ENCODE peak calls at places on chromosomes 6 and 20, in four cellular contexts. One of them, this sample, is unnamed.

GRCh38 chr6:149261364-149261763 is 56.1 kb upstream of the TAB2 start:
- DNase-seq in stimulated activated CD8-positive, alpha-beta memory T cell treated with anti-CD3 and anti-CD28 coated beads, Interleukin-2, amount 100 ng/mL, for 1 hour: no peak
- DNase-seq in activated CD4-positive, alpha-beta T cell treated with anti-CD3 and anti-CD28 coated beads for 24 hours: no peak
- DNase-seq in cardiac muscle cell: no peak
- DNase-seq in this sample: no peak

GRCh38 chr20:63249891-63250290 is 4.4 kb downstream of the NKAIN4 start:
- DNase-seq in activated CD4-positive, alpha-beta T cell treated with anti-CD3 and anti-CD28 coated beads for 24 hours: no peak
- DNase-seq in stimulated activated CD8-positive, alpha-beta memory T cell treated with anti-CD3 and anti-CD28 coated beads, Interleukin-2, amount 100 ng/mL, for 1 hour: no peak
- DNase-seq in cardiac muscle cell: no peak
- DNase-seq in this sample: no peak

GRCh38 chr6:115997990-115998585 is 62.6 kb downstream of the FRK start:
- DNase-seq in cardiac muscle cell: no peak
- DNase-seq in stimulated activated CD8-positive, alpha-beta memory T cell treated with anti-CD3 and anti-CD28 coated beads, Interleukin-2, amount 100 ng/mL, for 1 hour: no peak
- DNase-seq in activated CD4-positive, alpha-beta T cell treated with anti-CD3 and anti-CD28 coated beads for 24 hours: no peak
- DNase-seq in this sample: no peak

GRCh38 chr20:17902531-17903083 is 66.0 kb downstream of the SNX5 start:
- DNase-seq in stimulated activated CD8-positive, alpha-beta memory T cell treated with anti-CD3 and anti-CD28 coated beads, Interleukin-2, amount 100 ng/mL, for 1 hour: no peak
- DNase-seq in cardiac muscle cell: no peak
- DNase-seq in activated CD4-positive, alpha-beta T cell treated with anti-CD3 and anti-CD28 coated beads for 24 hours: no peak
- DNase-seq in this sample: no peak

GRCh38 chr6:170292111-170292777 is 1.4 kb upstream of the DLL1 start:
- DNase-seq in activated CD4-positive, alpha-beta T cell treated with anti-CD3 and anti-CD28 coated beads for 24 hours: no peak
- DNase-seq in cardiac muscle cell: no peak
- DNase-seq in stimulated activated CD8-positive, alpha-beta memory T cell treated with anti-CD3 and anti-CD28 coated beads, Interleukin-2, amount 100 ng/mL, for 1 hour: no peak
- DNase-seq in this sample: no peak

GRCh38 chr6:134884752-134885151 is 65.1 kb downstream of the ALDH8A1 start:
- DNase-seq in activated CD4-positive, alpha-beta T cell treated with anti-CD3 and anti-CD28 coated beads for 24 hours: no peak
- DNase-seq in stimulated activated CD8-positive, alpha-beta memory T cell treated with anti-CD3 and anti-CD28 coated beads, Interleukin-2, amount 100 ng/mL, for 1 hour: no peak
- DNase-seq in cardiac muscle cell: no peak
- DNase-seq in this sample: no peak

GRCh38 chr20:58690351-58690750 is 2.2 kb upstream of the NPEPL1 start:
- DNase-seq in stimulated activated CD8-positive, alpha-beta memory T cell treated with anti-CD3 and anti-CD28 coated beads, Interleukin-2, amount 100 ng/mL, for 1 hour: no peak
- DNase-seq in activated CD4-positive, alpha-beta T cell treated with anti-CD3 and anti-CD28 coated beads for 24 hours: no peak
- DNase-seq in cardiac muscle cell: peak
- DNase-seq in this sample: no peak

GRCh38 chr6:126526547-126526946 is 186.6 kb downstream of the CENPW start:
- DNase-seq in activated CD4-positive, alpha-beta T cell treated with anti-CD3 and anti-CD28 coated beads for 24 hours: no peak
- DNase-seq in stimulated activated CD8-positive, alpha-beta memory T cell treated with anti-CD3 and anti-CD28 coated beads, Interleukin-2, amount 100 ng/mL, for 1 hour: no peak
- DNase-seq in cardiac muscle cell: no peak
- DNase-seq in this sample: no peak

GRCh38 chr6:169981051-169981450 is 229.6 kb downstream of the ERMARD start:
- DNase-seq in activated CD4-positive, alpha-beta T cell treated with anti-CD3 and anti-CD28 coated beads for 24 hours: no peak
- DNase-seq in cardiac muscle cell: no peak
- DNase-seq in stimulated activated CD8-positive, alpha-beta memory T cell treated with anti-CD3 and anti-CD28 coated beads, Interleukin-2, amount 100 ng/mL, for 1 hour: no peak
- DNase-seq in this sample: no peak

GRCh38 chr6:96013531-96013930 is 2.2 kb upstream of the FUT9 start:
- DNase-seq in cardiac muscle cell: no peak
- DNase-seq in activated CD4-positive, alpha-beta T cell treated with anti-CD3 and anti-CD28 coated beads for 24 hours: no peak
- DNase-seq in stimulated activated CD8-positive, alpha-beta memory T cell treated with anti-CD3 and anti-CD28 coated beads, Interleukin-2, amount 100 ng/mL, for 1 hour: no peak
- DNase-seq in this sample: no peak

GRCh38 chr6:168313371-168314028 is 6.1 kb downstream of the DACT2 start:
- DNase-seq in stimulated activated CD8-positive, alpha-beta memory T cell treated with anti-CD3 and anti-CD28 coated beads, Interleukin-2, amount 100 ng/mL, for 1 hour: no peak
- DNase-seq in activated CD4-positive, alpha-beta T cell treated with anti-CD3 and anti-CD28 coated beads for 24 hours: no peak
- DNase-seq in cardiac muscle cell: no peak
- DNase-seq in this sample: no peak

GRCh38 chr6:112038268-112038667 is 15.6 kb upstream of the CCN6 start:
- DNase-seq in stimulated activated CD8-positive, alpha-beta memory T cell treated with anti-CD3 and anti-CD28 coated beads, Interleukin-2, amount 100 ng/mL, for 1 hour: no peak
- DNase-seq in cardiac muscle cell: no peak
- DNase-seq in activated CD4-positive, alpha-beta T cell treated with anti-CD3 and anti-CD28 coated beads for 24 hours: no peak
- DNase-seq in this sample: no peak

GRCh38 chr20:43755851-43756250 is 29.0 kb upstream of the GTSF1L start:
- DNase-seq in activated CD4-positive, alpha-beta T cell treated with anti-CD3 and anti-CD28 coated beads for 24 hours: no peak
- DNase-seq in stimulated activated CD8-positive, alpha-beta memory T cell treated with anti-CD3 and anti-CD28 coated beads, Interleukin-2, amount 100 ng/mL, for 1 hour: no peak
- DNase-seq in cardiac muscle cell: peak
- DNase-seq in this sample: no peak

GRCh38 chr6:140445474-140446004 is 1071.1 kb upstream of the CITED2 start:
- DNase-seq in activated CD4-positive, alpha-beta T cell treated with anti-CD3 and anti-CD28 coated beads for 24 hours: no peak
- DNase-seq in cardiac muscle cell: peak
- DNase-seq in stimulated activated CD8-positive, alpha-beta memory T cell treated with anti-CD3 and anti-CD28 coated beads, Interleukin-2, amount 100 ng/mL, for 1 hour: no peak
- DNase-seq in this sample: no peak

GRCh38 chr6:165906-166305 is 126.4 kb upstream of the DUSP22 start:
- DNase-seq in stimulated activated CD8-positive, alpha-beta memory T cell treated with anti-CD3 and anti-CD28 coated beads, Interleukin-2, amount 100 ng/mL, for 1 hour: no peak
- DNase-seq in cardiac muscle cell: peak
- DNase-seq in activated CD4-positive, alpha-beta T cell treated with anti-CD3 and anti-CD28 coated beads for 24 hours: no peak
- DNase-seq in this sample: no peak

GRCh38 chr6:167879612-167880011 is 52.9 kb downstream of the AFDN start:
- DNase-seq in activated CD4-positive, alpha-beta T cell treated with anti-CD3 and anti-CD28 coated beads for 24 hours: no peak
- DNase-seq in stimulated activated CD8-positive, alpha-beta memory T cell treated with anti-CD3 and anti-CD28 coated beads, Interleukin-2, amount 100 ng/mL, for 1 hour: no peak
- DNase-seq in cardiac muscle cell: no peak
- DNase-seq in this sample: no peak

GRCh38 chr20:25277051-25277801 is 29.3 kb downstream of the PYGB start:
- DNase-seq in activated CD4-positive, alpha-beta T cell treated with anti-CD3 and anti-CD28 coated beads for 24 hours: no peak
- DNase-seq in stimulated activated CD8-positive, alpha-beta memory T cell treated with anti-CD3 and anti-CD28 coated beads, Interleukin-2, amount 100 ng/mL, for 1 hour: no peak
- DNase-seq in cardiac muscle cell: no peak
- DNase-seq in this sample: no peak

GRCh38 chr6:143457563-143458359 is 7.2 kb downstream of the PEX3 start:
- DNase-seq in cardiac muscle cell: peak
- DNase-seq in activated CD4-positive, alpha-beta T cell treated with anti-CD3 and anti-CD28 coated beads for 24 hours: no peak
- DNase-seq in stimulated activated CD8-positive, alpha-beta memory T cell treated with anti-CD3 and anti-CD28 coated beads, Interleukin-2, amount 100 ng/mL, for 1 hour: no peak
- DNase-seq in this sample: no peak

GRCh38 chr6:147003186-147003585 is 201.0 kb upstream of the STXBP5 start:
- DNase-seq in cardiac muscle cell: peak
- DNase-seq in activated CD4-positive, alpha-beta T cell treated with anti-CD3 and anti-CD28 coated beads for 24 hours: no peak
- DNase-seq in stimulated activated CD8-positive, alpha-beta memory T cell treated with anti-CD3 and anti-CD28 coated beads, Interleukin-2, amount 100 ng/mL, for 1 hour: no peak
- DNase-seq in this sample: no peak

GRCh38 chr6:134288538-134289203 is 29.2 kb downstream of the SGK1 start:
- DNase-seq in activated CD4-positive, alpha-beta T cell treated with anti-CD3 and anti-CD28 coated beads for 24 hours: no peak
- DNase-seq in cardiac muscle cell: peak
- DNase-seq in stimulated activated CD8-positive, alpha-beta memory T cell treated with anti-CD3 and anti-CD28 coated beads, Interleukin-2, amount 100 ng/mL, for 1 hour: no peak
- DNase-seq in this sample: no peak

GRCh38 chr6:146719387-146719786 is 120.6 kb downstream of the ADGB start:
- DNase-seq in activated CD4-positive, alpha-beta T cell treated with anti-CD3 and anti-CD28 coated beads for 24 hours: no peak
- DNase-seq in cardiac muscle cell: no peak
- DNase-seq in stimulated activated CD8-positive, alpha-beta memory T cell treated with anti-CD3 and anti-CD28 coated beads, Interleukin-2, amount 100 ng/mL, for 1 hour: no peak
- DNase-seq in this sample: no peak

GRCh38 chr20:57627339-57627738 is 7.1 kb upstream of the ZBP1 start:
- DNase-seq in activated CD4-positive, alpha-beta T cell treated with anti-CD3 and anti-CD28 coated beads for 24 hours: no peak
- DNase-seq in stimulated activated CD8-positive, alpha-beta memory T cell treated with anti-CD3 and anti-CD28 coated beads, Interleukin-2, amount 100 ng/mL, for 1 hour: no peak
- DNase-seq in cardiac muscle cell: no peak
- DNase-seq in this sample: no peak

GRCh38 chr6:104118274-104118673 is 741.4 kb downstream of the HACE1 start:
- DNase-seq in stimulated activated CD8-positive, alpha-beta memory T cell treated with anti-CD3 and anti-CD28 coated beads, Interleukin-2, amount 100 ng/mL, for 1 hour: no peak
- DNase-seq in activated CD4-positive, alpha-beta T cell treated with anti-CD3 and anti-CD28 coated beads for 24 hours: no peak
- DNase-seq in cardiac muscle cell: peak
- DNase-seq in this sample: no peak

GRCh38 chr6:15817100-15817499 is 154.3 kb upstream of the DTNBP1 start:
- DNase-seq in cardiac muscle cell: no peak
- DNase-seq in stimulated activated CD8-positive, alpha-beta memory T cell treated with anti-CD3 and anti-CD28 coated beads, Interleukin-2, amount 100 ng/mL, for 1 hour: no peak
- DNase-seq in activated CD4-positive, alpha-beta T cell treated with anti-CD3 and anti-CD28 coated beads for 24 hours: no peak
- DNase-seq in this sample: no peak

GRCh38 chr20:17965042-17965697 is 3.4 kb downstream of the SNX5 start:
- DNase-seq in stimulated activated CD8-positive, alpha-beta memory T cell treated with anti-CD3 and anti-CD28 coated beads, Interleukin-2, amount 100 ng/mL, for 1 hour: no peak
- DNase-seq in cardiac muscle cell: peak
- DNase-seq in activated CD4-positive, alpha-beta T cell treated with anti-CD3 and anti-CD28 coated beads for 24 hours: no peak
- DNase-seq in this sample: no peak

GRCh38 chr6:14995966-14996602 is 249.8 kb upstream of the JARID2 start:
- DNase-seq in cardiac muscle cell: no peak
- DNase-seq in activated CD4-positive, alpha-beta T cell treated with anti-CD3 and anti-CD28 coated beads for 24 hours: no peak
- DNase-seq in stimulated activated CD8-positive, alpha-beta memory T cell treated with anti-CD3 and anti-CD28 coated beads, Interleukin-2, amount 100 ng/mL, for 1 hour: no peak
- DNase-seq in this sample: no peak

GRCh38 chr20:20292472-20292871 is 75.4 kb upstream of the INSM1 start:
- DNase-seq in activated CD4-positive, alpha-beta T cell treated with anti-CD3 and anti-CD28 coated beads for 24 hours: no peak
- DNase-seq in stimulated activated CD8-positive, alpha-beta memory T cell treated with anti-CD3 and anti-CD28 coated beads, Interleukin-2, amount 100 ng/mL, for 1 hour: no peak
- DNase-seq in cardiac muscle cell: no peak
- DNase-seq in this sample: no peak

GRCh38 chr6:166471797-166472260 is 89.1 kb upstream of the MPC1 start:
- DNase-seq in stimulated activated CD8-positive, alpha-beta memory T cell treated with anti-CD3 and anti-CD28 coated beads, Interleukin-2, amount 100 ng/mL, for 1 hour: no peak
- DNase-seq in activated CD4-positive, alpha-beta T cell treated with anti-CD3 and anti-CD28 coated beads for 24 hours: no peak
- DNase-seq in cardiac muscle cell: no peak
- DNase-seq in this sample: no peak

GRCh38 chr20:49167811-49168507 is 20.2 kb downstream of the STAU1 start:
- DNase-seq in stimulated activated CD8-positive, alpha-beta memory T cell treated with anti-CD3 and anti-CD28 coated beads, Interleukin-2, amount 100 ng/mL, for 1 hour: no peak
- DNase-seq in activated CD4-positive, alpha-beta T cell treated with anti-CD3 and anti-CD28 coated beads for 24 hours: no peak
- DNase-seq in cardiac muscle cell: peak
- DNase-seq in this sample: no peak

GRCh38 chr6:121608270-121608669 is 172.8 kb downstream of the GJA1 start:
- DNase-seq in activated CD4-positive, alpha-beta T cell treated with anti-CD3 and anti-CD28 coated beads for 24 hours: no peak
- DNase-seq in cardiac muscle cell: no peak
- DNase-seq in stimulated activated CD8-positive, alpha-beta memory T cell treated with anti-CD3 and anti-CD28 coated beads, Interleukin-2, amount 100 ng/mL, for 1 hour: no peak
- DNase-seq in this sample: no peak

GRCh38 chr20:47150403-47151152 is 205.9 kb downstream of the ZMYND8 start:
- DNase-seq in stimulated activated CD8-positive, alpha-beta memory T cell treated with anti-CD3 and anti-CD28 coated beads, Interleukin-2, amount 100 ng/mL, for 1 hour: no peak
- DNase-seq in cardiac muscle cell: peak
- DNase-seq in activated CD4-positive, alpha-beta T cell treated with anti-CD3 and anti-CD28 coated beads for 24 hours: peak
- DNase-seq in this sample: peak

GRCh38 chr6:132900849-132901248 is 86.5 kb downstream of the RPS12 start:
- DNase-seq in cardiac muscle cell: no peak
- DNase-seq in activated CD4-positive, alpha-beta T cell treated with anti-CD3 and anti-CD28 coated beads for 24 hours: no peak
- DNase-seq in stimulated activated CD8-positive, alpha-beta memory T cell treated with anti-CD3 and anti-CD28 coated beads, Interleukin-2, amount 100 ng/mL, for 1 hour: no peak
- DNase-seq in this sample: no peak

GRCh38 chr6:12009904-12010634 is 2.0 kb upstream of the HIVEP1 start:
- DNase-seq in stimulated activated CD8-positive, alpha-beta memory T cell treated with anti-CD3 and anti-CD28 coated beads, Interleukin-2, amount 100 ng/mL, for 1 hour: no peak
- DNase-seq in activated CD4-positive, alpha-beta T cell treated with anti-CD3 and anti-CD28 coated beads for 24 hours: no peak
- DNase-seq in cardiac muscle cell: peak
- DNase-seq in this sample: no peak

GRCh38 chr20:55649254-55649653 is 356.1 kb downstream of the CBLN4 start:
- DNase-seq in stimulated activated CD8-positive, alpha-beta memory T cell treated with anti-CD3 and anti-CD28 coated beads, Interleukin-2, amount 100 ng/mL, for 1 hour: no peak
- DNase-seq in activated CD4-positive, alpha-beta T cell treated with anti-CD3 and anti-CD28 coated beads for 24 hours: no peak
- DNase-seq in cardiac muscle cell: no peak
- DNase-seq in this sample: no peak

GRCh38 chr6:125004198-125004597 is 42.0 kb downstream of the RNF217 start:
- DNase-seq in activated CD4-positive, alpha-beta T cell treated with anti-CD3 and anti-CD28 coated beads for 24 hours: no peak
- DNase-seq in cardiac muscle cell: peak
- DNase-seq in stimulated activated CD8-positive, alpha-beta memory T cell treated with anti-CD3 and anti-CD28 coated beads, Interleukin-2, amount 100 ng/mL, for 1 hour: no peak
- DNase-seq in this sample: no peak

GRCh38 chr6:27672113-27672799 is 199.4 kb upstream of the ZNF184 start:
- DNase-seq in cardiac muscle cell: peak
- DNase-seq in stimulated activated CD8-positive, alpha-beta memory T cell treated with anti-CD3 and anti-CD28 coated beads, Interleukin-2, amount 100 ng/mL, for 1 hour: no peak
- DNase-seq in activated CD4-positive, alpha-beta T cell treated with anti-CD3 and anti-CD28 coated beads for 24 hours: peak
- DNase-seq in this sample: no peak

GRCh38 chr20:35248641-35249475 is 22.4 kb downstream of the MMP24 start:
- DNase-seq in stimulated activated CD8-positive, alpha-beta memory T cell treated with anti-CD3 and anti-CD28 coated beads, Interleukin-2, amount 100 ng/mL, for 1 hour: no peak
- DNase-seq in cardiac muscle cell: no peak
- DNase-seq in activated CD4-positive, alpha-beta T cell treated with anti-CD3 and anti-CD28 coated beads for 24 hours: no peak
- DNase-seq in this sample: no peak

GRCh38 chr6:127514396-127515227 is 4.5 kb downstream of the MTCL3 start:
- DNase-seq in stimulated activated CD8-positive, alpha-beta memory T cell treated with anti-CD3 and anti-CD28 coated beads, Interleukin-2, amount 100 ng/mL, for 1 hour: no peak
- DNase-seq in cardiac muscle cell: peak
- DNase-seq in activated CD4-positive, alpha-beta T cell treated with anti-CD3 and anti-CD28 coated beads for 24 hours: peak
- DNase-seq in this sample: peak

GRCh38 chr20:57667924-57668782 is 41.7 kb downstream of the PMEPA1 start:
- DNase-seq in stimulated activated CD8-positive, alpha-beta memory T cell treated with anti-CD3 and anti-CD28 coated beads, Interleukin-2, amount 100 ng/mL, for 1 hour: no peak
- DNase-seq in activated CD4-positive, alpha-beta T cell treated with anti-CD3 and anti-CD28 coated beads for 24 hours: no peak
- DNase-seq in cardiac muscle cell: no peak
- DNase-seq in this sample: no peak